ENCODE peak calls at places on chromosomes 11 and 22, in eight cellular contexts. G, F, X, I, B, Y, Z and T are unnamed samples.

GRCh38 chr11:123239371-123240150 is 44.5 kb upstream of the CLMP start:
- DNase-seq in G (no peak), F (no peak), X (no peak), I (no peak), B (no peak), Y (no peak), Z (peak; percentile 77), T (no peak)

GRCh38 chr11:92306966-92307504 is 82.4 kb downstream of the FAT3 start:
- DNase-seq in G (no peak), F (no peak), X (no peak), I (no peak), B (no peak), Y (no peak), Z (no peak), T (no peak)

GRCh38 chr11:67303989-67304411 is 670 bp downstream of the SSH3 start:
- DNase-seq in G (peak; percentile 33), F (no peak), X (no peak), I (no peak), B (peak; percentile 93), Y (no peak), Z (no peak), T (no peak)

GRCh38 chr11:86941077-86941870 is 13.9 kb downstream of the FZD4 start:
- DNase-seq in G (no peak), F (no peak), X (no peak), I (no peak), B (no peak), Y (no peak), Z (peak; percentile 25), T (no peak)

GRCh38 chr11:47225552-47226137 is 10.9 kb downstream of the DDB2 start:
- DNase-seq in G (no peak), F (no peak), X (no peak), I (no peak), B (no peak), Y (no peak), Z (peak; percentile 64), T (no peak)

GRCh38 chr11:80146231-80146630 is 705.4 kb upstream of the TENM4 start:
- DNase-seq in G (no peak), F (no peak), X (no peak), I (no peak), B (no peak), Y (no peak), Z (no peak), T (no peak)

GRCh38 chr11:1505480-1505879 is 18.9 kb upstream of the MOB2 start:
- DNase-seq in G (no peak), F (no peak), X (no peak), I (no peak), B (no peak), Y (no peak), Z (no peak), T (no peak)

GRCh38 chr11:86066606-86067229 is 2.2 kb downstream of the PICALM start:
- DNase-seq in G (no peak), F (no peak), X (no peak), I (no peak), B (no peak), Y (no peak), Z (no peak), T (no peak)

GRCh38 chr22:20577549-20577975 is 70.2 kb downstream of the MED15 start:
- DNase-seq in G (no peak), F (no peak), X (no peak), I (no peak), B (no peak), Y (peak; percentile 26), Z (no peak), T (no peak)

GRCh38 chr11:105000797-105001196 is 22.2 kb downstream of the CASP5 start:
- DNase-seq in G (peak; percentile 64), F (no peak), X (peak; percentile 19), I (no peak), B (no peak), Y (peak; percentile 49), Z (no peak), T (peak; percentile 31)

GRCh38 chr11:74783241-74783871 is 34.7 kb downstream of the RNF169 start:
- DNase-seq in G (no peak), F (peak; percentile 34), X (peak; percentile 60), I (no peak), B (no peak), Y (peak; percentile 52), Z (peak; percentile 76), T (peak; percentile 29)

GRCh38 chr11:1307998-1308744 is 1.3 kb downstream of the TOLLIP start:
- DNase-seq in G (no peak), F (no peak), X (no peak), I (no peak), B (no peak), Y (no peak), Z (peak; percentile 22), T (no peak)

GRCh38 chr11:48049036-48049435 is 68.7 kb downstream of the PTPRJ start:
- DNase-seq in G (no peak), F (no peak), X (no peak), I (no peak), B (no peak), Y (no peak), Z (no peak), T (no peak)

GRCh38 chr11:3642071-3642951 is 519 bp upstream of the ART5 start:
- DNase-seq in G (peak; percentile 73), F (no peak), X (no peak), I (peak; percentile 23), B (peak; percentile 58), Y (peak; percentile 56), Z (peak; percentile 58), T (no peak)

GRCh38 chr22:39994566-39995345 is at the start of gene FAM83F:
- DNase-seq in G (peak; percentile 57), F (no peak), X (no peak), I (no peak), B (no peak), Y (peak; percentile 27), Z (no peak), T (no peak)

GRCh38 chr11:14248577-14248976 is 110.4 kb downstream of the RRAS2 start:
- DNase-seq in G (no peak), F (no peak), X (peak; percentile 45), I (no peak), B (no peak), Y (no peak), Z (no peak), T (no peak)

GRCh38 chr11:99325807-99326206 is 305.1 kb downstream of the CNTN5 start:
- DNase-seq in G (no peak), F (no peak), X (no peak), I (no peak), B (no peak), Y (no peak), Z (peak; percentile 89), T (no peak)

GRCh38 chr22:31917227-31917921 is 27.0 kb upstream of the YWHAH start:
- DNase-seq in G (peak; percentile 7), F (no peak), X (peak; percentile 58), I (no peak), B (no peak), Y (no peak), Z (no peak), T (no peak)

GRCh38 chr11:48169259-48169658 is 47.4 kb upstream of the OR4B1 start:
- DNase-seq in G (no peak), F (no peak), X (no peak), I (no peak), B (no peak), Y (no peak), Z (no peak), T (no peak)

GRCh38 chr11:6968816-6969215 is 42.6 kb downstream of the ZNF215 start:
- DNase-seq in G (no peak), F (no peak), X (no peak), I (no peak), B (no peak), Y (no peak), Z (peak; percentile 82), T (no peak)

GRCh38 chr11:62553839-62554361 is 7.3 kb upstream of the AHNAK start:
- DNase-seq in G (no peak), F (no peak), X (no peak), I (no peak), B (no peak), Y (no peak), Z (peak; percentile 92), T (no peak)

GRCh38 chr11:75262436-75262835 is 21.9 kb downstream of the TPBGL start:
- DNase-seq in G (no peak), F (no peak), X (no peak), I (no peak), B (no peak), Y (no peak), Z (no peak), T (no peak)

GRCh38 chr22:27060188-27060587 is 402.8 kb downstream of the MIAT start:
- DNase-seq in G (no peak), F (no peak), X (no peak), I (no peak), B (no peak), Y (no peak), Z (no peak), T (no peak)

GRCh38 chr11:2376751-2377451 is at the start of gene CD81:
- DNase-seq in G (peak; percentile 68), F (no peak), X (peak; percentile 63), I (no peak), B (peak; percentile 45), Y (peak; percentile 55), Z (peak; percentile 33), T (peak; percentile 65)

GRCh38 chr11:12119502-12119901 is 9.1 kb downstream of the MICAL2 start:
- DNase-seq in G (no peak), F (no peak), X (no peak), I (no peak), B (no peak), Y (no peak), Z (no peak), T (no peak)

GRCh38 chr11:131889146-131889577 is 518.7 kb downstream of the NTM start:
- DNase-seq in G (no peak), F (no peak), X (no peak), I (no peak), B (no peak), Y (no peak), Z (peak; percentile 95), T (no peak)

GRCh38 chr11:57568330-57568766 is 876 bp upstream of the UBE2L6 start:
- DNase-seq in G (peak; percentile 95), F (peak; percentile 92), X (no peak), I (peak; percentile 46), B (no peak), Y (peak; percentile 86), Z (peak; percentile 67), T (peak; percentile 90)

GRCh38 chr11:65565624-65566453 is 4.4 kb upstream of the ZNRD2 start:
- DNase-seq in G (no peak), F (no peak), X (no peak), I (no peak), B (no peak), Y (peak; percentile 48), Z (peak; percentile 35), T (no peak)

GRCh38 chr11:76769071-76769560 is 14.0 kb upstream of the TSKU start:
- DNase-seq in G (no peak), F (no peak), X (no peak), I (no peak), B (no peak), Y (no peak), Z (peak; percentile 61), T (no peak)

GRCh38 chr11:15199693-15200092 is 85.0 kb downstream of the INSC start:
- DNase-seq in G (no peak), F (no peak), X (no peak), I (no peak), B (no peak), Y (no peak), Z (peak; percentile 71), T (no peak)

GRCh38 chr11:25423436-25424184 is 908.3 kb upstream of the ANO3 start:
- DNase-seq in G (no peak), F (no peak), X (no peak), I (no peak), B (no peak), Y (no peak), Z (peak; percentile 29), T (no peak)

GRCh38 chr11:116312560-116313340 is 460.0 kb downstream of the BUD13 start:
- DNase-seq in G (no peak), F (no peak), X (no peak), I (peak; percentile 56), B (no peak), Y (no peak), Z (no peak), T (peak; percentile 15)

GRCh38 chr22:49381595-49382450 is 445.9 kb downstream of the BRD1 start:
- DNase-seq in G (no peak), F (no peak), X (no peak), I (no peak), B (no peak), Y (no peak), Z (no peak), T (no peak)